ENCODE peak calls at places on chromosomes 3 and 15, in ten cellular contexts. One of them, this sample, is unnamed.

GRCh38 chr3:172024679-172025078 is 14.7 kb upstream of the FNDC3B start:
- DNase-seq in prostate gland: no peak
- DNase-seq in GM12878: no peak
- DNase-seq in spleen: no peak
- DNase-seq in esophagus squamous epithelium: no peak
- DNase-seq in ovary: no peak
- DNase-seq in IMR-90: no peak
- DNase-seq in body of pancreas: no peak
- DNase-seq in thyroid gland: no peak
- DNase-seq in esophagus muscularis mucosa: no peak
- DNase-seq in this sample: no peak

GRCh38 chr3:173066044-173066679 is 74.9 kb downstream of the SPATA16 start:
- DNase-seq in esophagus muscularis mucosa: no peak
- DNase-seq in spleen: no peak
- DNase-seq in esophagus squamous epithelium: no peak
- DNase-seq in GM12878: no peak
- DNase-seq in thyroid gland: peak
- DNase-seq in body of pancreas: peak
- DNase-seq in prostate gland: no peak
- DNase-seq in ovary: no peak
- DNase-seq in IMR-90: peak
- DNase-seq in this sample: no peak

GRCh38 chr3:16182183-16182582 is 7.7 kb downstream of the GALNT15 start:
- DNase-seq in body of pancreas: no peak
- DNase-seq in GM12878: no peak
- DNase-seq in thyroid gland: no peak
- DNase-seq in spleen: no peak
- DNase-seq in esophagus squamous epithelium: no peak
- DNase-seq in prostate gland: no peak
- DNase-seq in ovary: no peak
- DNase-seq in IMR-90: peak
- DNase-seq in esophagus muscularis mucosa: no peak
- DNase-seq in this sample: no peak

GRCh38 chr3:23459915-23460546 is 256.9 kb downstream of the UBE2E2 start:
- DNase-seq in esophagus muscularis mucosa: no peak
- DNase-seq in thyroid gland: no peak
- DNase-seq in prostate gland: no peak
- DNase-seq in body of pancreas: no peak
- DNase-seq in ovary: no peak
- DNase-seq in spleen: no peak
- DNase-seq in IMR-90: no peak
- DNase-seq in esophagus squamous epithelium: no peak
- DNase-seq in GM12878: no peak
- DNase-seq in this sample: no peak

GRCh38 chr3:50347187-50347813 is 1.8 kb upstream of the ZMYND10 start:
- DNase-seq in thyroid gland: peak
- DNase-seq in esophagus muscularis mucosa: no peak
- DNase-seq in esophagus squamous epithelium: no peak
- DNase-seq in GM12878: no peak
- DNase-seq in spleen: peak
- DNase-seq in ovary: peak
- DNase-seq in prostate gland: peak
- DNase-seq in body of pancreas: peak
- DNase-seq in IMR-90: peak
- DNase-seq in this sample: peak

GRCh38 chr15:59687831-59688230 is 1.3 kb downstream of the BNIP2 start:
- DNase-seq in GM12878: peak
- DNase-seq in IMR-90: peak
- DNase-seq in thyroid gland: no peak
- DNase-seq in esophagus squamous epithelium: no peak
- DNase-seq in spleen: no peak
- DNase-seq in prostate gland: no peak
- DNase-seq in esophagus muscularis mucosa: no peak
- DNase-seq in ovary: no peak
- DNase-seq in body of pancreas: no peak
- DNase-seq in this sample: no peak

GRCh38 chr15:55782901-55783300 is 39.9 kb upstream of the PRTG start:
- DNase-seq in IMR-90: no peak
- DNase-seq in body of pancreas: no peak
- DNase-seq in GM12878: no peak
- DNase-seq in esophagus squamous epithelium: no peak
- DNase-seq in thyroid gland: no peak
- DNase-seq in ovary: no peak
- DNase-seq in esophagus muscularis mucosa: no peak
- DNase-seq in spleen: no peak
- DNase-seq in prostate gland: no peak
- DNase-seq in this sample: no peak

GRCh38 chr3:145735631-145736030 is 425.4 kb downstream of the PLOD2 start:
- DNase-seq in IMR-90: no peak
- DNase-seq in GM12878: no peak
- DNase-seq in ovary: no peak
- DNase-seq in spleen: no peak
- DNase-seq in thyroid gland: no peak
- DNase-seq in esophagus squamous epithelium: no peak
- DNase-seq in prostate gland: no peak
- DNase-seq in body of pancreas: no peak
- DNase-seq in esophagus muscularis mucosa: no peak
- DNase-seq in this sample: no peak

GRCh38 chr3:122533931-122534334 is 19.2 kb upstream of the KPNA1 start:
- DNase-seq in body of pancreas: no peak
- DNase-seq in ovary: no peak
- DNase-seq in prostate gland: no peak
- DNase-seq in esophagus squamous epithelium: no peak
- DNase-seq in thyroid gland: no peak
- DNase-seq in IMR-90: peak
- DNase-seq in spleen: no peak
- DNase-seq in esophagus muscularis mucosa: no peak
- DNase-seq in GM12878: peak
- DNase-seq in this sample: no peak

GRCh38 chr3:122310361-122310760 is 14.7 kb upstream of the CSTA start:
- DNase-seq in spleen: no peak
- DNase-seq in esophagus squamous epithelium: no peak
- DNase-seq in body of pancreas: peak
- DNase-seq in ovary: no peak
- DNase-seq in esophagus muscularis mucosa: no peak
- DNase-seq in IMR-90: no peak
- DNase-seq in thyroid gland: peak
- DNase-seq in prostate gland: no peak
- DNase-seq in GM12878: no peak
- DNase-seq in this sample: no peak

GRCh38 chr15:73715417-73715816 is 31.2 kb downstream of the CD276 start:
- DNase-seq in esophagus squamous epithelium: no peak
- DNase-seq in esophagus muscularis mucosa: no peak
- DNase-seq in IMR-90: no peak
- DNase-seq in thyroid gland: no peak
- DNase-seq in ovary: no peak
- DNase-seq in body of pancreas: no peak
- DNase-seq in spleen: no peak
- DNase-seq in prostate gland: no peak
- DNase-seq in GM12878: no peak
- DNase-seq in this sample: no peak
- TF ChIP-seq CTCF in esophagus squamous epithelium: no peak
- TF ChIP-seq CTCF in esophagus muscularis mucosa: no peak
- TF ChIP-seq CTCF in IMR-90: no peak
- TF ChIP-seq CTCF in thyroid gland: no peak
- TF ChIP-seq CTCF in ovary: no peak
- TF ChIP-seq CTCF in body of pancreas: no peak
- TF ChIP-seq CTCF in spleen: no peak
- TF ChIP-seq CTCF in prostate gland: no peak
- TF ChIP-seq CTCF in GM12878: no peak
- TF ChIP-seq CTCF in this sample: no peak

GRCh38 chr3:20040476-20041196 is 390 bp downstream of the KAT2B start:
- DNase-seq in esophagus squamous epithelium: no peak
- DNase-seq in prostate gland: peak
- DNase-seq in esophagus muscularis mucosa: peak
- DNase-seq in thyroid gland: peak
- DNase-seq in IMR-90: peak
- DNase-seq in ovary: peak
- DNase-seq in spleen: peak
- DNase-seq in body of pancreas: peak
- DNase-seq in GM12878: no peak
- DNase-seq in this sample: peak

GRCh38 chr3:20039082-20039764 is 1.0 kb upstream of the KAT2B start:
- DNase-seq in body of pancreas: no peak
- DNase-seq in GM12878: no peak
- DNase-seq in esophagus muscularis mucosa: no peak
- DNase-seq in prostate gland: no peak
- DNase-seq in IMR-90: no peak
- DNase-seq in thyroid gland: no peak
- DNase-seq in spleen: no peak
- DNase-seq in ovary: no peak
- DNase-seq in esophagus squamous epithelium: no peak
- DNase-seq in this sample: no peak

GRCh38 chr3:20041197-20041780 is 1.0 kb downstream of the KAT2B start:
- DNase-seq in prostate gland: peak
- DNase-seq in esophagus muscularis mucosa: no peak
- DNase-seq in IMR-90: peak
- DNase-seq in ovary: peak
- DNase-seq in thyroid gland: peak
- DNase-seq in body of pancreas: peak
- DNase-seq in spleen: peak
- DNase-seq in GM12878: no peak
- DNase-seq in esophagus squamous epithelium: peak
- DNase-seq in this sample: peak

GRCh38 chr3:20038679-20039078 is 1.6 kb upstream of the KAT2B start:
- DNase-seq in ovary: no peak
- DNase-seq in spleen: no peak
- DNase-seq in IMR-90: no peak
- DNase-seq in esophagus muscularis mucosa: no peak
- DNase-seq in GM12878: no peak
- DNase-seq in body of pancreas: no peak
- DNase-seq in thyroid gland: no peak
- DNase-seq in esophagus squamous epithelium: no peak
- DNase-seq in prostate gland: no peak
- DNase-seq in this sample: no peak

DNA sequence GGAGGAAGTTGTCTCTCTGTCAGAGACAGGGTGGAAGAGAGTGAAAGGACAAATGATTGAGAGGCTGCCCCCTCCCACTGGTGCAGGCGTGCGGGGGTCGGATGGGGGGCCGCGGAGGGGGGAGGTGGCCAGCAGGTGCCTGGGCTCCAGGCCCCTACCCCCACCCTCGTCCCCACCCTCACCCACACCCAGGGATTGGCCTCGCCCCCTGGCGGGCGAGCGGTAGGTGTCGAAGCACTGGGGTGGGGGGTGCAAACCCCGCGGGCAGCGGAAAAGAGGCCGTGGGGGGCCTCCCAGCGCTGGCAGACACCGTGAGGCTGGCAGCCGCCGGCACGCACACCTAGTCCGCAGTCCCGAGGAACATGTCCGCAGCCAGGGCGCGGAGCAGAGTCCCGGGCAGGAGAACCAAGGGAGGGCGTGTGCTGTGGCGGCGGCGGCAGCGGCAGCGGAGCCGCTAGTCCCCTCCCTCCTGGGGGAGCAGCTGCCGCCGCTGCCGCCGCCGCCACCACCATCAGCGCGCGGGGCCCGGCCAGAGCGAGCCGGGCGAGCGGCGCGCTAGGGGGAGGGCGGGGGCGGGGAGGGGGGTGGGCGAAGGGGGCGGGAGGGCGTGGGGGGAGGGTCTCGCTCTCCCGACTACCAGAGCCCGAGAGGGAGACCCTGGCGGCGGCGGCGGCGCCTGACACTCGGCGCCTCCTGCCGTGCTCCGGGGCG is at the start of gene KAT2B:
- DNase-seq in esophagus squamous epithelium: peak
- DNase-seq in prostate gland: peak
- DNase-seq in IMR-90: peak
- DNase-seq in ovary: peak
- DNase-seq in esophagus muscularis mucosa: peak
- DNase-seq in thyroid gland: peak
- DNase-seq in body of pancreas: peak
- DNase-seq in spleen: peak
- DNase-seq in GM12878: no peak
- DNase-seq in this sample: peak
- TF ChIP-seq POLR2A in esophagus squamous epithelium: peak
- TF ChIP-seq POLR2A in prostate gland: peak
- TF ChIP-seq POLR2A in IMR-90: no peak
- TF ChIP-seq POLR2A in ovary: peak
- TF ChIP-seq POLR2A in esophagus muscularis mucosa: peak
- TF ChIP-seq POLR2A in thyroid gland: peak
- TF ChIP-seq POLR2A in body of pancreas: peak
- TF ChIP-seq POLR2A in spleen: peak
- TF ChIP-seq POLR2A in GM12878: peak
- TF ChIP-seq POLR2A in this sample: no peak

GRCh38 chr15:84886984-84887299 is 2.5 kb downstream of the SLC28A1 start:
- DNase-seq in body of pancreas: no peak
- DNase-seq in ovary: no peak
- DNase-seq in spleen: no peak
- DNase-seq in GM12878: no peak
- DNase-seq in IMR-90: no peak
- DNase-seq in prostate gland: no peak
- DNase-seq in thyroid gland: no peak
- DNase-seq in esophagus muscularis mucosa: no peak
- DNase-seq in esophagus squamous epithelium: no peak
- DNase-seq in this sample: no peak
- TF ChIP-seq CTCF in body of pancreas: no peak
- TF ChIP-seq CTCF in ovary: no peak
- TF ChIP-seq CTCF in spleen: no peak
- TF ChIP-seq CTCF in GM12878: no peak
- TF ChIP-seq CTCF in IMR-90: no peak
- TF ChIP-seq CTCF in prostate gland: no peak
- TF ChIP-seq CTCF in thyroid gland: no peak
- TF ChIP-seq CTCF in esophagus muscularis mucosa: no peak
- TF ChIP-seq CTCF in esophagus squamous epithelium: no peak
- TF ChIP-seq CTCF in this sample: no peak

DNA sequence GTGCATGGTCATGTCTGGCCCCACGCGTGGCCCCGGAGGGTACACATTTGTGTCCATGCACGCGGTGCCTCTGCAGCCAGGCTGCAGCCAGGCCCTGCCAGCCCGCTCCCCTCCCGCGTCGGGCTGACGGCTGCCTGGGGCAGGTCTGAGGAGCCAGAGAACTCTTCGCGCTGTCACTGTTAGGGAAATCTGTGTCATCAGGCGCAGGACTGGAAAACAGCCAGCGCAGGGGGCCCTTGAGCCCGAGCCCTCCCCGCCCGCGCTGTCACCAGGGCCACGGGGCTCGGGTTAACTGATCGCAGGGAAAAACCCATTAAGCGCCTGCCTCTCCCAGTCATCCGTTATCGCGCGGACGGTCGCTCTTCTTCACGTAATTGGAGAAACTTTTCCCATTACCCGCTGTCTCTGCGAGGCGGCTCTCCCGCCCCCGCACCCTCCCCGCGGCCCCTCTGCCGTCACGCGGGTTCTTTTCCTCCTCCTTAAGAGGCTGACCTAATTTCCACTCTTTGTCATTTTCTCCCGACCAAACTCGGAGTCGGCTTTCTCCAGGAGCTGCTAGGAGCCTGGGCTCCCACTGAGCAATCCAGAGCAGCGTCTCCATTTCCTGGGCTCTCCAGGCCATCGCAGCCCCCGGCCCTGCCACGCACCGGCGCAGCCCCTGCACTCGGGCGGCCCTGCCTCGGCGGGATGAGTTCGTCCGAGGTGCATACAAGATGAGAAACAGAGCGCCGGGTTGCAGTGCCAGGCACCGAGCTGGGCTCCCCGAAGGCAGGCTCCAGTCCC is 57.5 kb upstream of the PRR23E start:
- DNase-seq in body of pancreas: peak
- DNase-seq in spleen: no peak
- DNase-seq in prostate gland: no peak
- DNase-seq in IMR-90: peak
- DNase-seq in GM12878: no peak
- DNase-seq in thyroid gland: peak
- DNase-seq in esophagus squamous epithelium: no peak
- DNase-seq in ovary: peak
- DNase-seq in esophagus muscularis mucosa: no peak
- DNase-seq in this sample: peak
- TF ChIP-seq POLR2A in body of pancreas: no peak
- TF ChIP-seq POLR2A in spleen: no peak
- TF ChIP-seq POLR2A in prostate gland: no peak
- TF ChIP-seq POLR2A in IMR-90: no peak
- TF ChIP-seq POLR2A in GM12878: no peak
- TF ChIP-seq POLR2A in thyroid gland: no peak
- TF ChIP-seq POLR2A in esophagus squamous epithelium: no peak
- TF ChIP-seq POLR2A in ovary: no peak
- TF ChIP-seq POLR2A in esophagus muscularis mucosa: no peak
- TF ChIP-seq POLR2A in this sample: no peak

This sample was measured in testis.